ENCODE peak calls at places on chromosomes 3 and 15, in nine cellular contexts. One of them, this sample, is unnamed.

GRCh38 chr15:95624616-95625361 is 705.7 kb upstream of the NR2F2 start:
- DNase-seq in HCT116: no peak
- DNase-seq in Peyer's patch: no peak
- DNase-seq in cardiac muscle cell: no peak
- DNase-seq in CD8-positive, alpha-beta memory T cell: no peak
- DNase-seq in right atrium auricular region: no peak
- DNase-seq in PC-9: no peak
- DNase-seq in neural progenitor cell: no peak
- DNase-seq in MM.1S: no peak
- DNase-seq in this sample: no peak

GRCh38 chr15:59150185-59150584 is 45.2 kb downstream of the CCNB2 start:
- DNase-seq in HCT116: no peak
- DNase-seq in Peyer's patch: no peak
- DNase-seq in cardiac muscle cell: no peak
- DNase-seq in CD8-positive, alpha-beta memory T cell: no peak
- DNase-seq in right atrium auricular region: no peak
- DNase-seq in PC-9: no peak
- DNase-seq in neural progenitor cell: no peak
- DNase-seq in MM.1S: no peak
- DNase-seq in this sample: no peak

GRCh38 chr3:37974121-37974927 is 16.3 kb upstream of the VILL start:
- DNase-seq in HCT116: peak; percentile 43
- DNase-seq in Peyer's patch: peak; percentile 67
- DNase-seq in cardiac muscle cell: peak; percentile 84
- DNase-seq in CD8-positive, alpha-beta memory T cell: peak; percentile 56
- DNase-seq in right atrium auricular region: no peak
- DNase-seq in PC-9: peak; percentile 47
- DNase-seq in neural progenitor cell: peak; percentile 84
- DNase-seq in MM.1S: peak; percentile 61
- DNase-seq in this sample: peak; percentile 63

GRCh38 chr3:57007513-57008415 is 52.7 kb upstream of the SPATA12 start:
- DNase-seq in HCT116: peak; percentile 54
- DNase-seq in Peyer's patch: peak; percentile 32
- DNase-seq in cardiac muscle cell: no peak
- DNase-seq in CD8-positive, alpha-beta memory T cell: no peak
- DNase-seq in right atrium auricular region: peak; percentile 84
- DNase-seq in PC-9: peak; percentile 80
- DNase-seq in neural progenitor cell: no peak
- DNase-seq in MM.1S: no peak
- DNase-seq in this sample: no peak

GRCh38 chr3:16548721-16549120 is 35.2 kb upstream of the RFTN1 start:
- DNase-seq in HCT116: no peak
- DNase-seq in Peyer's patch: no peak
- DNase-seq in cardiac muscle cell: no peak
- DNase-seq in CD8-positive, alpha-beta memory T cell: no peak
- DNase-seq in right atrium auricular region: no peak
- DNase-seq in PC-9: no peak
- DNase-seq in neural progenitor cell: no peak
- DNase-seq in MM.1S: no peak
- DNase-seq in this sample: no peak

GRCh38 chr3:195025881-195026200 is 245.1 kb downstream of the XXYLT1 start:
- DNase-seq in HCT116: no peak
- DNase-seq in Peyer's patch: no peak
- DNase-seq in cardiac muscle cell: no peak
- DNase-seq in CD8-positive, alpha-beta memory T cell: no peak
- DNase-seq in right atrium auricular region: no peak
- DNase-seq in PC-9: no peak
- DNase-seq in neural progenitor cell: no peak
- DNase-seq in MM.1S: no peak
- DNase-seq in this sample: no peak

GRCh38 chr3:153373571-153373970 is 211.5 kb downstream of the RAP2B start:
- DNase-seq in HCT116: no peak
- DNase-seq in Peyer's patch: no peak
- DNase-seq in cardiac muscle cell: no peak
- DNase-seq in CD8-positive, alpha-beta memory T cell: no peak
- DNase-seq in right atrium auricular region: no peak
- DNase-seq in PC-9: no peak
- DNase-seq in neural progenitor cell: no peak
- DNase-seq in MM.1S: no peak
- DNase-seq in this sample: no peak

GRCh38 chr15:89101302-89102191 is 13.3 kb downstream of the ABHD2 start:
- DNase-seq in HCT116: peak; percentile 87
- DNase-seq in Peyer's patch: no peak
- DNase-seq in cardiac muscle cell: peak; percentile 51
- DNase-seq in CD8-positive, alpha-beta memory T cell: no peak
- DNase-seq in right atrium auricular region: peak; percentile 91
- DNase-seq in PC-9: peak; percentile 98
- DNase-seq in neural progenitor cell: no peak
- DNase-seq in MM.1S: no peak
- DNase-seq in this sample: no peak

GRCh38 chr15:78810377-78811123 is 714 bp downstream of the ADAMTS7 start:
- DNase-seq in HCT116: no peak
- DNase-seq in Peyer's patch: peak; percentile 18
- DNase-seq in cardiac muscle cell: peak; percentile 77
- DNase-seq in CD8-positive, alpha-beta memory T cell: no peak
- DNase-seq in right atrium auricular region: no peak
- DNase-seq in PC-9: no peak
- DNase-seq in neural progenitor cell: peak; percentile 74
- DNase-seq in MM.1S: no peak
- DNase-seq in this sample: no peak

GRCh38 chr15:40754574-40754882 is 526 bp downstream of the RMDN3 start:
- DNase-seq in HCT116: no peak
- DNase-seq in Peyer's patch: peak; percentile 27
- DNase-seq in cardiac muscle cell: peak; percentile 32
- DNase-seq in CD8-positive, alpha-beta memory T cell: no peak
- DNase-seq in right atrium auricular region: no peak
- DNase-seq in PC-9: no peak
- DNase-seq in neural progenitor cell: peak; percentile 39
- DNase-seq in MM.1S: no peak
- DNase-seq in this sample: no peak

GRCh38 chr15:62110000-62110851 is 43.4 kb downstream of the C2CD4A start:
- DNase-seq in HCT116: no peak
- DNase-seq in Peyer's patch: no peak
- DNase-seq in cardiac muscle cell: no peak
- DNase-seq in CD8-positive, alpha-beta memory T cell: no peak
- DNase-seq in right atrium auricular region: no peak
- DNase-seq in PC-9: peak; percentile 39
- DNase-seq in neural progenitor cell: no peak
- DNase-seq in MM.1S: no peak
- DNase-seq in this sample: no peak

GRCh38 chr3:178536271-178537079 is at the start of gene KCNMB2:
- DNase-seq in HCT116: no peak
- DNase-seq in Peyer's patch: no peak
- DNase-seq in cardiac muscle cell: peak; percentile 16
- DNase-seq in CD8-positive, alpha-beta memory T cell: no peak
- DNase-seq in right atrium auricular region: no peak
- DNase-seq in PC-9: no peak
- DNase-seq in neural progenitor cell: peak; percentile 7
- DNase-seq in MM.1S: peak; percentile 80
- DNase-seq in this sample: no peak

GRCh38 chr15:64452988-64453688 is 7.2 kb upstream of the ZNF609 start:
- DNase-seq in HCT116: no peak
- DNase-seq in Peyer's patch: no peak
- DNase-seq in cardiac muscle cell: no peak
- DNase-seq in CD8-positive, alpha-beta memory T cell: no peak
- DNase-seq in right atrium auricular region: no peak
- DNase-seq in PC-9: no peak
- DNase-seq in neural progenitor cell: peak; percentile 18
- DNase-seq in MM.1S: no peak
- DNase-seq in this sample: no peak

GRCh38 chr3:188137062-188137461 is 16.9 kb upstream of the LPP start:
- DNase-seq in HCT116: no peak
- DNase-seq in Peyer's patch: no peak
- DNase-seq in cardiac muscle cell: no peak
- DNase-seq in CD8-positive, alpha-beta memory T cell: no peak
- DNase-seq in right atrium auricular region: no peak
- DNase-seq in PC-9: no peak
- DNase-seq in neural progenitor cell: no peak
- DNase-seq in MM.1S: no peak
- DNase-seq in this sample: no peak

GRCh38 chr15:62782100-62782791 is 260.3 kb upstream of the TPM1 start:
- DNase-seq in HCT116: peak; percentile 56
- DNase-seq in Peyer's patch: no peak
- DNase-seq in cardiac muscle cell: peak; percentile 85
- DNase-seq in CD8-positive, alpha-beta memory T cell: no peak
- DNase-seq in right atrium auricular region: peak; percentile 91
- DNase-seq in PC-9: peak; percentile 63
- DNase-seq in neural progenitor cell: peak; percentile 83
- DNase-seq in MM.1S: peak; percentile 12
- DNase-seq in this sample: no peak

GRCh38 chr15:63833246-63833696 is 477 bp downstream of the HERC1 start:
- DNase-seq in HCT116: no peak
- DNase-seq in Peyer's patch: peak; percentile 22
- DNase-seq in cardiac muscle cell: peak; percentile 80
- DNase-seq in CD8-positive, alpha-beta memory T cell: peak; percentile 12
- DNase-seq in right atrium auricular region: no peak
- DNase-seq in PC-9: no peak
- DNase-seq in neural progenitor cell: peak; percentile 90
- DNase-seq in MM.1S: peak; percentile 46
- DNase-seq in this sample: no peak

GRCh38 chr3:41304603-41305002 is 105.3 kb downstream of the CTNNB1 start:
- DNase-seq in HCT116: no peak
- DNase-seq in Peyer's patch: no peak
- DNase-seq in cardiac muscle cell: no peak
- DNase-seq in CD8-positive, alpha-beta memory T cell: no peak
- DNase-seq in right atrium auricular region: no peak
- DNase-seq in PC-9: no peak
- DNase-seq in neural progenitor cell: no peak
- DNase-seq in MM.1S: no peak
- DNase-seq in this sample: no peak

GRCh38 chr3:41297750-41298149 is 98.4 kb downstream of the CTNNB1 start:
- DNase-seq in HCT116: no peak
- DNase-seq in Peyer's patch: no peak
- DNase-seq in cardiac muscle cell: no peak
- DNase-seq in CD8-positive, alpha-beta memory T cell: no peak
- DNase-seq in right atrium auricular region: no peak
- DNase-seq in PC-9: no peak
- DNase-seq in neural progenitor cell: no peak
- DNase-seq in MM.1S: no peak
- DNase-seq in this sample: no peak

GRCh38 chr3:41302295-41302694 is 103.0 kb downstream of the CTNNB1 start:
- DNase-seq in HCT116: no peak
- DNase-seq in Peyer's patch: no peak
- DNase-seq in cardiac muscle cell: no peak
- DNase-seq in CD8-positive, alpha-beta memory T cell: no peak
- DNase-seq in right atrium auricular region: no peak
- DNase-seq in PC-9: no peak
- DNase-seq in neural progenitor cell: no peak
- DNase-seq in MM.1S: no peak
- DNase-seq in this sample: no peak

GRCh38 chr3:41299036-41299435 is 99.7 kb downstream of the CTNNB1 start:
- DNase-seq in HCT116: no peak
- DNase-seq in Peyer's patch: no peak
- DNase-seq in cardiac muscle cell: no peak
- DNase-seq in CD8-positive, alpha-beta memory T cell: no peak
- DNase-seq in right atrium auricular region: no peak
- DNase-seq in PC-9: no peak
- DNase-seq in neural progenitor cell: no peak
- DNase-seq in MM.1S: no peak
- DNase-seq in this sample: no peak

GRCh38 chr3:41301548-41301947 is 102.2 kb downstream of the CTNNB1 start:
- DNase-seq in HCT116: no peak
- DNase-seq in Peyer's patch: no peak
- DNase-seq in cardiac muscle cell: no peak
- DNase-seq in CD8-positive, alpha-beta memory T cell: no peak
- DNase-seq in right atrium auricular region: no peak
- DNase-seq in PC-9: peak; percentile 50
- DNase-seq in neural progenitor cell: no peak
- DNase-seq in MM.1S: no peak
- DNase-seq in this sample: no peak
- H3K4me1 ChIP-seq in HCT116: no peaks in the 10 kb centered on the region
- H3K4me1 ChIP-seq in Peyer's patch: no peaks in the 10 kb centered on the region
- H3K4me1 ChIP-seq in cardiac muscle cell: peaks cover 4% of the 10 kb centered on the region
- H3K4me1 ChIP-seq in CD8-positive, alpha-beta memory T cell: no peaks in the 10 kb centered on the region
- H3K4me1 ChIP-seq in right atrium auricular region: no peaks in the 10 kb centered on the region
- H3K4me1 ChIP-seq in PC-9: peaks cover 9% of the 10 kb centered on the region
- H3K4me1 ChIP-seq in neural progenitor cell: no peaks in the 10 kb centered on the region
- H3K4me1 ChIP-seq in MM.1S: no peaks in the 10 kb centered on the region
- H3K4me1 ChIP-seq in this sample: no peaks in the 10 kb centered on the region

DNA sequence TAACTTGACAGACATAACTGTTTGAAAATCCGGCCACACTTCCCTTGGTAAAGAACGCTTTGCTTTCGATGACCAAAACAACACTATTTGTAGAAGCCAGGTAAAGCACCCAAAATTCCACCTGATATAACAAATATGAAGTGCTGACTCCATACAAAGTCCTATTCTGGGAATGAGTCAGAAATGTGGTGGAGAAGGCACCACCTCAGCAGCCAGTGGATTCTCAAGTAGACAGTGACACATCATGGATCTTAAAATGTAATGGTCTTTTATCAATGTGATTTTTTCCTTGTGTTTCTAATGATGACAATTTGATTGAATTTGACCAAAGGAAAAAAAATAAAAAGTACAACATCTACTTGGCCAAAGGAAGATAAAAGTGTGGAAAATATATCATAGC is 135.0 kb upstream of the WNT5A start:
- DNase-seq in HCT116: no peak
- DNase-seq in Peyer's patch: no peak
- DNase-seq in cardiac muscle cell: no peak
- DNase-seq in CD8-positive, alpha-beta memory T cell: no peak
- DNase-seq in right atrium auricular region: no peak
- DNase-seq in PC-9: peak; percentile 52
- DNase-seq in neural progenitor cell: no peak
- DNase-seq in MM.1S: no peak
- DNase-seq in this sample: no peak
- H3K4me1 ChIP-seq in HCT116: no peaks in the 10 kb centered on the region
- H3K4me1 ChIP-seq in Peyer's patch: no peaks in the 10 kb centered on the region
- H3K4me1 ChIP-seq in cardiac muscle cell: peaks cover 21% of the 10 kb centered on the region
- H3K4me1 ChIP-seq in CD8-positive, alpha-beta memory T cell: no peaks in the 10 kb centered on the region
- H3K4me1 ChIP-seq in right atrium auricular region: no peaks in the 10 kb centered on the region
- H3K4me1 ChIP-seq in PC-9: peaks cover 98% of the 10 kb centered on the region
- H3K4me1 ChIP-seq in neural progenitor cell: peaks cover 7% of the 10 kb centered on the region
- H3K4me1 ChIP-seq in MM.1S: no peaks in the 10 kb centered on the region
- H3K4me1 ChIP-seq in this sample: no peaks in the 10 kb centered on the region

DNA sequence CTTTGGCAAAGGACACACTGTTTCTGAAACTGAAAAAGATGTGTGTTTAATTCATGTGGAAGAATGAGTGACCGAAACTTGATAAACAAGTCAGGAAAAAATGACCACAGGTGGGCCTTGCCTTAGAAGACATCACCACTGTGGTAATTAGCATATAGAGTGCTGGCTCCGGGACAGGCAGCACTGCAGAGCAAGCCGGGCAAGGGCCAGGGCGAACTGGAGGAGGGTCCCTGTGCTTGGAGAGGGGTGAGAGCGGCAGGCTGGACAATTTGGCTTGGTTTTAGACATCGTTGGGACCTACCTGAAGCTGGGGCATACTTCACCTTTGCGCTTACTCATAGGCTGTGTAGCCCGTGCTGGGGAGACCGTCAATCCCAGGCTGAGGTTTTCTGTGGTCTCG is 8.2 kb downstream of the RTP3 start:
- DNase-seq in HCT116: no peak
- DNase-seq in Peyer's patch: no peak
- DNase-seq in cardiac muscle cell: no peak
- DNase-seq in CD8-positive, alpha-beta memory T cell: no peak
- DNase-seq in right atrium auricular region: no peak
- DNase-seq in PC-9: no peak
- DNase-seq in neural progenitor cell: no peak
- DNase-seq in MM.1S: no peak
- DNase-seq in this sample: no peak
- H3K4me1 ChIP-seq in HCT116: no peaks in the 10 kb centered on the region
- H3K4me1 ChIP-seq in Peyer's patch: no peaks in the 10 kb centered on the region
- H3K4me1 ChIP-seq in cardiac muscle cell: no peaks in the 10 kb centered on the region
- H3K4me1 ChIP-seq in CD8-positive, alpha-beta memory T cell: no peaks in the 10 kb centered on the region
- H3K4me1 ChIP-seq in right atrium auricular region: no peaks in the 10 kb centered on the region
- H3K4me1 ChIP-seq in PC-9: no peaks in the 10 kb centered on the region
- H3K4me1 ChIP-seq in neural progenitor cell: no peaks in the 10 kb centered on the region
- H3K4me1 ChIP-seq in MM.1S: peaks cover 20% of the 10 kb centered on the region
- H3K4me1 ChIP-seq in this sample: no peaks in the 10 kb centered on the region

GRCh38 chr3:134371542-134372324 is 2.5 kb downstream of the AMOTL2 start:
- DNase-seq in HCT116: no peak
- DNase-seq in Peyer's patch: no peak
- DNase-seq in cardiac muscle cell: no peak
- DNase-seq in CD8-positive, alpha-beta memory T cell: no peak
- DNase-seq in right atrium auricular region: no peak
- DNase-seq in PC-9: no peak
- DNase-seq in neural progenitor cell: no peak
- DNase-seq in MM.1S: no peak
- DNase-seq in this sample: no peak
- H3K4me1 ChIP-seq in HCT116: peaks cover 32% of the 10 kb centered on the region
- H3K4me1 ChIP-seq in Peyer's patch: peaks cover 4% of the 10 kb centered on the region
- H3K4me1 ChIP-seq in cardiac muscle cell: peaks cover 42% of the 10 kb centered on the region
- H3K4me1 ChIP-seq in CD8-positive, alpha-beta memory T cell: peaks cover 10% of the 10 kb centered on the region
- H3K4me1 ChIP-seq in right atrium auricular region: no peaks in the 10 kb centered on the region
- H3K4me1 ChIP-seq in PC-9: peaks cover 70% of the 10 kb centered on the region
- H3K4me1 ChIP-seq in neural progenitor cell: peaks cover 46% of the 10 kb centered on the region
- H3K4me1 ChIP-seq in MM.1S: no peaks in the 10 kb centered on the region
- H3K4me1 ChIP-seq in this sample: no peaks in the 10 kb centered on the region